ENCODE peak calls at places on chromosomes 2 and 18, in five cellular contexts. One of them, this sample, is unnamed.

GRCh38 chr18:69951182-69951581 is 3.5 kb upstream of the CD226 start:
- DNase-seq in nephron progenitor cell: no peak
- DNase-seq in cardiac fibroblast: peak; percentile 14
- DNase-seq in stimulated activated CD4-positive, alpha-beta T cell treated with anti-CD3 and anti-CD28 coated beads, Interleukin-1b, Interleukin-23, amount 100 ng/mL, for 24 hours: no peak
- DNase-seq in GM19239: no peak
- DNase-seq in this sample: no peak

GRCh38 chr2:233464056-233464455 is 102.5 kb downstream of the USP40 start:
- DNase-seq in nephron progenitor cell: no peak
- DNase-seq in cardiac fibroblast: no peak
- DNase-seq in stimulated activated CD4-positive, alpha-beta T cell treated with anti-CD3 and anti-CD28 coated beads, Interleukin-1b, Interleukin-23, amount 100 ng/mL, for 24 hours: no peak
- DNase-seq in GM19239: no peak
- DNase-seq in this sample: no peak

GRCh38 chr2:70190086-70190412 is 770 bp downstream of the C2orf42 start:
- DNase-seq in nephron progenitor cell: peak; percentile 9
- DNase-seq in cardiac fibroblast: no peak
- DNase-seq in stimulated activated CD4-positive, alpha-beta T cell treated with anti-CD3 and anti-CD28 coated beads, Interleukin-1b, Interleukin-23, amount 100 ng/mL, for 24 hours: no peak
- DNase-seq in GM19239: peak; percentile 21
- DNase-seq in this sample: peak; percentile 31

GRCh38 chr18:77517901-77518300 is 268.3 kb downstream of the GALR1 start:
- DNase-seq in nephron progenitor cell: no peak
- DNase-seq in cardiac fibroblast: no peak
- DNase-seq in stimulated activated CD4-positive, alpha-beta T cell treated with anti-CD3 and anti-CD28 coated beads, Interleukin-1b, Interleukin-23, amount 100 ng/mL, for 24 hours: no peak
- DNase-seq in GM19239: no peak
- DNase-seq in this sample: no peak

GRCh38 chr2:198178766-198179165 is 374.4 kb downstream of the PLCL1 start:
- DNase-seq in nephron progenitor cell: no peak
- DNase-seq in cardiac fibroblast: no peak
- DNase-seq in stimulated activated CD4-positive, alpha-beta T cell treated with anti-CD3 and anti-CD28 coated beads, Interleukin-1b, Interleukin-23, amount 100 ng/mL, for 24 hours: no peak
- DNase-seq in GM19239: no peak
- DNase-seq in this sample: no peak

GRCh38 chr2:80968450-80968849 is 663.9 kb upstream of the LRRTM1 start:
- DNase-seq in nephron progenitor cell: no peak
- DNase-seq in cardiac fibroblast: no peak
- DNase-seq in stimulated activated CD4-positive, alpha-beta T cell treated with anti-CD3 and anti-CD28 coated beads, Interleukin-1b, Interleukin-23, amount 100 ng/mL, for 24 hours: no peak
- DNase-seq in GM19239: no peak
- DNase-seq in this sample: no peak

GRCh38 chr2:145091011-145091744 is 571.3 kb upstream of the ZEB2 start:
- DNase-seq in nephron progenitor cell: no peak
- DNase-seq in cardiac fibroblast: peak; percentile 60
- DNase-seq in stimulated activated CD4-positive, alpha-beta T cell treated with anti-CD3 and anti-CD28 coated beads, Interleukin-1b, Interleukin-23, amount 100 ng/mL, for 24 hours: no peak
- DNase-seq in GM19239: no peak
- DNase-seq in this sample: no peak

GRCh38 chr2:11018651-11019185 is 107.0 kb downstream of the KCNF1 start:
- DNase-seq in nephron progenitor cell: no peak
- DNase-seq in cardiac fibroblast: no peak
- DNase-seq in stimulated activated CD4-positive, alpha-beta T cell treated with anti-CD3 and anti-CD28 coated beads, Interleukin-1b, Interleukin-23, amount 100 ng/mL, for 24 hours: no peak
- DNase-seq in GM19239: no peak
- DNase-seq in this sample: no peak

GRCh38 chr18:3218817-3219216 is 951 bp downstream of the MYOM1 start:
- DNase-seq in nephron progenitor cell: no peak
- DNase-seq in cardiac fibroblast: no peak
- DNase-seq in stimulated activated CD4-positive, alpha-beta T cell treated with anti-CD3 and anti-CD28 coated beads, Interleukin-1b, Interleukin-23, amount 100 ng/mL, for 24 hours: no peak
- DNase-seq in GM19239: no peak
- DNase-seq in this sample: no peak

GRCh38 chr2:239953418-239954061 is 71.6 kb downstream of the NDUFA10 start:
- DNase-seq in nephron progenitor cell: no peak
- DNase-seq in cardiac fibroblast: no peak
- DNase-seq in stimulated activated CD4-positive, alpha-beta T cell treated with anti-CD3 and anti-CD28 coated beads, Interleukin-1b, Interleukin-23, amount 100 ng/mL, for 24 hours: no peak
- DNase-seq in GM19239: no peak
- DNase-seq in this sample: no peak

GRCh38 chr2:98805412-98806265 is 74.7 kb upstream of the MGAT4A start:
- DNase-seq in nephron progenitor cell: peak; percentile 26
- DNase-seq in cardiac fibroblast: peak; percentile 80
- DNase-seq in stimulated activated CD4-positive, alpha-beta T cell treated with anti-CD3 and anti-CD28 coated beads, Interleukin-1b, Interleukin-23, amount 100 ng/mL, for 24 hours: no peak
- DNase-seq in GM19239: no peak
- DNase-seq in this sample: no peak

GRCh38 chr2:44817673-44818335 is 123.7 kb upstream of the SIX3 start:
- DNase-seq in nephron progenitor cell: no peak
- DNase-seq in cardiac fibroblast: no peak
- DNase-seq in stimulated activated CD4-positive, alpha-beta T cell treated with anti-CD3 and anti-CD28 coated beads, Interleukin-1b, Interleukin-23, amount 100 ng/mL, for 24 hours: no peak
- DNase-seq in GM19239: no peak
- DNase-seq in this sample: no peak

GRCh38 chr2:20236496-20236895 is 11.6 kb upstream of the SDC1 start:
- DNase-seq in nephron progenitor cell: no peak
- DNase-seq in cardiac fibroblast: no peak
- DNase-seq in stimulated activated CD4-positive, alpha-beta T cell treated with anti-CD3 and anti-CD28 coated beads, Interleukin-1b, Interleukin-23, amount 100 ng/mL, for 24 hours: no peak
- DNase-seq in GM19239: no peak
- DNase-seq in this sample: no peak

GRCh38 chr2:172021074-172021931 is 21.6 kb downstream of the METAP1D start:
- DNase-seq in nephron progenitor cell: peak; percentile 21
- DNase-seq in cardiac fibroblast: no peak
- DNase-seq in stimulated activated CD4-positive, alpha-beta T cell treated with anti-CD3 and anti-CD28 coated beads, Interleukin-1b, Interleukin-23, amount 100 ng/mL, for 24 hours: no peak
- DNase-seq in GM19239: no peak
- DNase-seq in this sample: no peak

GRCh38 chr2:232588680-232589585 is 38.4 kb downstream of the EIF4E2 start:
- DNase-seq in nephron progenitor cell: no peak
- DNase-seq in cardiac fibroblast: peak; percentile 64
- DNase-seq in stimulated activated CD4-positive, alpha-beta T cell treated with anti-CD3 and anti-CD28 coated beads, Interleukin-1b, Interleukin-23, amount 100 ng/mL, for 24 hours: no peak
- DNase-seq in GM19239: no peak
- DNase-seq in this sample: no peak

GRCh38 chr2:112674229-112674628 is 28.5 kb downstream of the SLC20A1 start:
- DNase-seq in nephron progenitor cell: no peak
- DNase-seq in cardiac fibroblast: peak; percentile 66
- DNase-seq in stimulated activated CD4-positive, alpha-beta T cell treated with anti-CD3 and anti-CD28 coated beads, Interleukin-1b, Interleukin-23, amount 100 ng/mL, for 24 hours: no peak
- DNase-seq in GM19239: no peak
- DNase-seq in this sample: no peak

GRCh38 chr2:46368416-46368815 is 71.2 kb downstream of the EPAS1 start:
- DNase-seq in nephron progenitor cell: no peak
- DNase-seq in cardiac fibroblast: no peak
- DNase-seq in stimulated activated CD4-positive, alpha-beta T cell treated with anti-CD3 and anti-CD28 coated beads, Interleukin-1b, Interleukin-23, amount 100 ng/mL, for 24 hours: no peak
- DNase-seq in GM19239: no peak
- DNase-seq in this sample: no peak

GRCh38 chr2:227125506-227125905 is 38.5 kb downstream of the COL4A4 start:
- DNase-seq in nephron progenitor cell: peak; percentile 22
- DNase-seq in cardiac fibroblast: peak; percentile 8
- DNase-seq in stimulated activated CD4-positive, alpha-beta T cell treated with anti-CD3 and anti-CD28 coated beads, Interleukin-1b, Interleukin-23, amount 100 ng/mL, for 24 hours: no peak
- DNase-seq in GM19239: no peak
- DNase-seq in this sample: no peak

GRCh38 chr2:171523339-171523931 is 1.2 kb downstream of the CYBRD1 start:
- DNase-seq in nephron progenitor cell: peak; percentile 72
- DNase-seq in cardiac fibroblast: peak; percentile 79
- DNase-seq in stimulated activated CD4-positive, alpha-beta T cell treated with anti-CD3 and anti-CD28 coated beads, Interleukin-1b, Interleukin-23, amount 100 ng/mL, for 24 hours: no peak
- DNase-seq in GM19239: peak; percentile 23
- DNase-seq in this sample: peak; percentile 47

GRCh38 chr18:48910972-48911545 is 39.7 kb downstream of the SMAD7 start:
- DNase-seq in nephron progenitor cell: no peak
- DNase-seq in cardiac fibroblast: no peak
- DNase-seq in stimulated activated CD4-positive, alpha-beta T cell treated with anti-CD3 and anti-CD28 coated beads, Interleukin-1b, Interleukin-23, amount 100 ng/mL, for 24 hours: no peak
- DNase-seq in GM19239: no peak
- DNase-seq in this sample: no peak

GRCh38 chr18:76977108-76977621 is 154.8 kb downstream of the ZNF236 start:
- DNase-seq in nephron progenitor cell: no peak
- DNase-seq in cardiac fibroblast: no peak
- DNase-seq in stimulated activated CD4-positive, alpha-beta T cell treated with anti-CD3 and anti-CD28 coated beads, Interleukin-1b, Interleukin-23, amount 100 ng/mL, for 24 hours: no peak
- DNase-seq in GM19239: no peak
- DNase-seq in this sample: no peak

GRCh38 chr2:69056071-69056470 is 43.1 kb downstream of the ANTXR1 start:
- DNase-seq in nephron progenitor cell: no peak
- DNase-seq in cardiac fibroblast: no peak
- DNase-seq in stimulated activated CD4-positive, alpha-beta T cell treated with anti-CD3 and anti-CD28 coated beads, Interleukin-1b, Interleukin-23, amount 100 ng/mL, for 24 hours: no peak
- DNase-seq in GM19239: no peak
- DNase-seq in this sample: no peak

GRCh38 chr2:42638080-42638784 is 69.8 kb downstream of the MTA3 start:
- DNase-seq in nephron progenitor cell: no peak
- DNase-seq in cardiac fibroblast: no peak
- DNase-seq in stimulated activated CD4-positive, alpha-beta T cell treated with anti-CD3 and anti-CD28 coated beads, Interleukin-1b, Interleukin-23, amount 100 ng/mL, for 24 hours: no peak
- DNase-seq in GM19239: no peak
- DNase-seq in this sample: no peak

GRCh38 chr18:6781179-6781714 is 51.7 kb downstream of the ARHGAP28 start:
- DNase-seq in nephron progenitor cell: peak; percentile 21
- DNase-seq in cardiac fibroblast: no peak
- DNase-seq in stimulated activated CD4-positive, alpha-beta T cell treated with anti-CD3 and anti-CD28 coated beads, Interleukin-1b, Interleukin-23, amount 100 ng/mL, for 24 hours: no peak
- DNase-seq in GM19239: no peak
- DNase-seq in this sample: no peak

GRCh38 chr18:1018211-1018651 is 113.6 kb downstream of the ADCYAP1 start:
- DNase-seq in nephron progenitor cell: no peak
- DNase-seq in cardiac fibroblast: peak; percentile 36
- DNase-seq in stimulated activated CD4-positive, alpha-beta T cell treated with anti-CD3 and anti-CD28 coated beads, Interleukin-1b, Interleukin-23, amount 100 ng/mL, for 24 hours: no peak
- DNase-seq in GM19239: no peak
- DNase-seq in this sample: no peak

GRCh38 chr2:232415736-232416520 is 9.3 kb downstream of the ALPG start:
- DNase-seq in nephron progenitor cell: no peak
- DNase-seq in cardiac fibroblast: no peak
- DNase-seq in stimulated activated CD4-positive, alpha-beta T cell treated with anti-CD3 and anti-CD28 coated beads, Interleukin-1b, Interleukin-23, amount 100 ng/mL, for 24 hours: no peak
- DNase-seq in GM19239: no peak
- DNase-seq in this sample: no peak

GRCh38 chr18:10318686-10318960 is 135.8 kb upstream of the APCDD1 start:
- DNase-seq in nephron progenitor cell: no peak
- DNase-seq in cardiac fibroblast: peak; percentile 2
- DNase-seq in stimulated activated CD4-positive, alpha-beta T cell treated with anti-CD3 and anti-CD28 coated beads, Interleukin-1b, Interleukin-23, amount 100 ng/mL, for 24 hours: no peak
- DNase-seq in GM19239: no peak
- DNase-seq in this sample: no peak

GRCh38 chr2:3107567-3107966 is 270.1 kb downstream of the EIPR1 start:
- DNase-seq in nephron progenitor cell: no peak
- DNase-seq in cardiac fibroblast: no peak
- DNase-seq in stimulated activated CD4-positive, alpha-beta T cell treated with anti-CD3 and anti-CD28 coated beads, Interleukin-1b, Interleukin-23, amount 100 ng/mL, for 24 hours: no peak
- DNase-seq in GM19239: no peak
- DNase-seq in this sample: peak; percentile 6

This sample was measured in GM13977.